ENCODE peak calls at places on chromosomes 7 and 10, in ten cellular contexts. W is ovary, P is K562, K is cardiac muscle cell, B is tibial artery, C is psoas muscle, H is spleen, Q is AG04450, Z is A549, S is adipocyte. V is an unnamed sample.

GRCh38 chr7:55526770-55527169 is 45.5 kb downstream of the VOPP1 start:
- DNase-seq in W (no peak), P (no peak), K (no peak), B (no peak), C (no peak), H (no peak), Q (no peak), Z (no peak), S (no peak), V (no peak)

GRCh38 chr7:5477126-5477525 is 53.5 kb upstream of the TNRC18 start:
- DNase-seq in W (no peak), P (no peak), K (no peak), B (no peak), C (no peak), H (no peak), Q (no peak), Z (no peak), S (no peak), V (no peak)

GRCh38 chr7:140231779-140232491 is 55.2 kb upstream of the KDM7A start:
- DNase-seq in W (no peak), P (no peak), K (no peak), B (no peak), C (no peak), H (no peak), Q (no peak), Z (no peak), S (no peak), V (no peak)

GRCh38 chr10:65500716-65501115 is 1425.1 kb upstream of the LRRTM3 start:
- DNase-seq in W (no peak), P (no peak), K (no peak), B (no peak), C (no peak), H (no peak), Q (no peak), Z (no peak), S (no peak), V (no peak)

GRCh38 chr10:127398140-127398966 is 150.8 kb upstream of the NPS start:
- DNase-seq in W (peak; percentile 11), P (no peak), K (peak; percentile 9), B (no peak), C (no peak), H (no peak), Q (peak; percentile 27), Z (no peak), S (peak; percentile 74), V (no peak)

GRCh38 chr7:119196183-119196582 is 971.7 kb downstream of the ANKRD7 start:
- DNase-seq in W (no peak), P (no peak), K (no peak), B (no peak), C (no peak), H (no peak), Q (no peak), Z (no peak), S (no peak), V (no peak)

GRCh38 chr7:100568936-100569844 is 4.5 kb downstream of the SAP25 start:
- DNase-seq in W (peak; percentile 73), P (peak; percentile 70), K (peak; percentile 61), B (no peak), C (peak; percentile 67), H (peak; percentile 88), Q (no peak), Z (peak; percentile 62), S (peak; percentile 40), V (peak; percentile 37)

GRCh38 chr7:30321992-30322637 is 37.7 kb downstream of the ZNRF2 start:
- DNase-seq in W (no peak), P (peak; percentile 19), K (peak; percentile 56), B (no peak), C (no peak), H (no peak), Q (no peak), Z (no peak), S (peak; percentile 27), V (no peak)

GRCh38 chr10:47058961-47059391 is 147.7 kb downstream of the PTPN20 start:
- DNase-seq in W (no peak), P (no peak), K (no peak), B (no peak), C (no peak), H (peak; percentile 56), Q (no peak), Z (no peak), S (peak; percentile 63), V (no peak)

GRCh38 chr10:58781873-58782488 is 269.3 kb downstream of the BICC1 start:
- DNase-seq in W (no peak), P (peak; percentile 23), K (peak; percentile 63), B (no peak), C (no peak), H (no peak), Q (no peak), Z (peak; percentile 54), S (peak; percentile 82), V (peak; percentile 31)

GRCh38 chr7:101550641-101551531 is 78.2 kb downstream of the MYL10 start:
- DNase-seq in W (no peak), P (peak; percentile 40), K (peak; percentile 9), B (peak; percentile 54), C (peak; percentile 44), H (peak; percentile 65), Q (no peak), Z (no peak), S (no peak), V (no peak)

GRCh38 chr10:125629758-125630376 is 53.1 kb downstream of the TEX36 start:
- DNase-seq in W (no peak), P (peak; percentile 50), K (peak; percentile 37), B (no peak), C (no peak), H (no peak), Q (peak; percentile 10), Z (peak; percentile 72), S (peak; percentile 33), V (no peak)

GRCh38 chr7:127189885-127190284 is 62.9 kb downstream of the GRM8 start:
- DNase-seq in W (no peak), P (no peak), K (no peak), B (no peak), C (no peak), H (no peak), Q (no peak), Z (no peak), S (no peak), V (no peak)

GRCh38 chr10:129945941-129946760 is 17.9 kb downstream of the EBF3 start:
- DNase-seq in W (peak; percentile 67), P (no peak), K (peak; percentile 90), B (peak; percentile 75), C (peak; percentile 69), H (peak; percentile 23), Q (no peak), Z (no peak), S (no peak), V (no peak)

DNA sequence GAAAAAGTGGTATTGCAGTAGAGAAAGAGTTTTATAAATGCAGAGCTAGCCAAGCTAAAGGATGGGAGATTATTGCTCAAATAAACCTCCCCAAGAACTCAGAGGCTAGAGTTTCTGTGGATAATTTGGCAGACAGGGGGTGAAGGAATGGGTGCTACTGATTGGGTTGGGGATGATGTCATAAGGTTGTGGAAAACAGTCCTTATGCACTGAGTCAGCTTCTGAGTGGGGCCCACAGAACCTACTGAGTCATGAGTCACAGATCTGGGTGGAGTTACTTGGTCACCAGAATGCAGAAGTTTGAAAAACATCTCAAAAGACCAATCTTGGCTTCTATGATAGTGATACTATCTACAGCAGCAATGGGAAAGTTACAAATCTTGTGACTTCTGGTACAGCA is 1146.7 kb downstream of the TYW1 start:
- DNase-seq in W (no peak), P (no peak), K (no peak), B (no peak), C (no peak), H (no peak), Q (no peak), Z (no peak), S (no peak), V (no peak)
- H3K9me3 ChIP-seq in W (no peaks in the 10 kb centered on the region), P (no peaks in the 10 kb centered on the region), K (no peaks in the 10 kb centered on the region), B (no peaks in the 10 kb centered on the region), C (peaks cover 13% of the 10 kb centered on the region), H (peaks cover 23% of the 10 kb centered on the region), Q (peaks cover 20% of the 10 kb centered on the region), Z (peaks cover 18% of the 10 kb centered on the region), S (peaks cover 29% of the 10 kb centered on the region), V (no peaks in the 10 kb centered on the region)

GRCh38 chr7:106138776-106139175 is 26.7 kb upstream of the SYPL1 start:
- DNase-seq in W (no peak), P (no peak), K (no peak), B (no peak), C (no peak), H (no peak), Q (no peak), Z (no peak), S (no peak), V (no peak)
- H3K4me3 ChIP-seq in W (no peak overlapping the region), P (no peak overlapping the region), K (no peak overlapping the region), B (no peak overlapping the region), C (peak overlapping the region; percentile 52), H (no peak overlapping the region), Q (no peak overlapping the region), Z (no peak overlapping the region), S (no peak overlapping the region), V (no peak overlapping the region)

DNA sequence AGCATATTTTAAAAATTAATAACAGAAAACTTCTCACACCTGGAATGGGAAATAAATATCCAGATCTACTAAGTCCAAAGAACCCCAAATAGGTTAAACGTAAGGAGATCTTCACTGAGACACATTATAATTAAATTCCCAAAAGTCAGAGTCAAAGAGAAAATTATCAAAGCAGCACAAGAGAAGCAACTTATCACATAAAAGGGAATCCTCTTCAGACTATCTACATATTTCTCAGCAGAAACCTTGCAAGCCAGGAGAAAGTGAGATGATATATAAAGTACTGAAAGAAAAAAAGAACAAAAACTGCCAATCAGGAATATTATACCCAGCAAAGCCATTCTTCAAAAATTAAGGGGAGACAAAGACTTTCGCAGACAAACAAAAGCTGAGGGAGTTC is 756.4 kb downstream of the SUGCT start:
- DNase-seq in W (no peak), P (no peak), K (no peak), B (no peak), C (no peak), H (no peak), Q (no peak), Z (no peak), S (no peak), V (no peak)
- H3K9me3 ChIP-seq in W (no peaks in the 10 kb centered on the region), P (no peaks in the 10 kb centered on the region), K (no peaks in the 10 kb centered on the region), B (no peaks in the 10 kb centered on the region), C (no peaks in the 10 kb centered on the region), H (peaks cover 39% of the 10 kb centered on the region), Q (peaks cover 4% of the 10 kb centered on the region), Z (no peaks in the 10 kb centered on the region), S (peaks cover 18% of the 10 kb centered on the region), V (peaks cover 2% of the 10 kb centered on the region)

GRCh38 chr10:120943542-120943941 is 92.4 kb downstream of the WDR11 start:
- DNase-seq in W (no peak), P (no peak), K (no peak), B (no peak), C (no peak), H (no peak), Q (no peak), Z (no peak), S (no peak), V (no peak)
- H3K4me3 ChIP-seq in W (no peak overlapping the region), P (no peak overlapping the region), K (no peak overlapping the region), B (no peak overlapping the region), C (no peak overlapping the region), H (no peak overlapping the region), Q (no peak overlapping the region), Z (no peak overlapping the region), S (no peak overlapping the region), V (no peak overlapping the region)